ENCODE peak calls at places on chromosomes 7 and 10, in seven cellular contexts. C, M, B, A, X, T and H are unnamed samples.

GRCh38 chr7:54629771-54630170 is 87.6 kb downstream of the VSTM2A start:
- DNase-seq in X (no peak), M (no peak), A (no peak), B (no peak), C (no peak), T (no peak), H (no peak)

GRCh38 chr7:33108591-33108930 is 643 bp downstream of the RP9 start:
- DNase-seq in C (peak; percentile 34), B (peak; percentile 42), M (no peak), A (peak; percentile 11), X (no peak), T (no peak), H (no peak)

GRCh38 chr7:33721895-33722294 is 183.4 kb upstream of the BMPER start:
- DNase-seq in X (no peak), B (no peak), C (no peak), T (no peak), M (no peak), A (no peak), H (no peak)

GRCh38 chr10:31686566-31686965 is 242.1 kb downstream of the ARHGAP12 start:
- DNase-seq in T (no peak), M (no peak), A (no peak), B (no peak), X (no peak), C (no peak), H (no peak)

GRCh38 chr10:127715782-127716378 is 21.1 kb upstream of the FOXI2 start:
- DNase-seq in A (peak; percentile 15), C (no peak), M (no peak), X (peak; percentile 1), T (no peak), B (peak; percentile 32), H (no peak)

GRCh38 chr10:101042118-101042517 is 11.1 kb downstream of the SFXN3 start:
- DNase-seq in T (no peak), M (no peak), X (no peak), A (no peak), C (no peak), B (no peak), H (no peak)

GRCh38 chr10:43862756-43863155 is 214.1 kb upstream of the ZNF32 start:
- DNase-seq in X (no peak), B (peak; percentile 81), C (no peak), T (no peak), M (no peak), A (no peak), H (no peak)

GRCh38 chr7:103573479-103574058 is 127.6 kb upstream of the SLC26A5 start:
- DNase-seq in M (no peak), B (peak; percentile 27), A (peak; percentile 65), X (peak; percentile 24), C (no peak), T (no peak), H (peak; percentile 3)

GRCh38 chr7:35551682-35552081 is 143.3 kb downstream of the HERPUD2 start:
- DNase-seq in B (no peak), C (no peak), X (no peak), M (no peak), A (no peak), T (no peak), H (no peak)

DNA sequence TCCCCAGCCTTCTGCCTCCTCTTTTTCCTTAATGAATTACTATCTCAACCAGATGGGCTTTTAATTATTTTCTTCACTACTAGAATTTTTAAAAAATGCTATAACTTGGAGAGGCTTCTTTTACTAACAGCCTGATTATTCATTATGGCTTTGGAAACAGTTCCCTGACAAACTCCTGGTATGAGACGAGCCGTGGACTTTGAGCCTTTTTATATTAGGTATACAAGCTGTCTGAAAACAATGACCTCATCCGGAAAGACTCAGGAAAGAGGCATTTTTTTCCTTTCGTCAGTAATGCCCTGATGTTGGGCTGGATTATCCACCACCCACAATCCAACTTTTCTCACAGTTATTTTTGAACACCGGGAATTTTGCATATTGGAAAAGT is 26.7 kb upstream of the ABLIM1 start:
- DNase-seq in T (no peak), A (peak; percentile 51), B (peak; percentile 33), C (no peak), M (no peak), X (peak; percentile 34), H (no peak)
- H3K4me3 ChIP-seq in T (no peak overlapping the region), A (peak overlapping the region; percentile 4), B (peak overlapping the region; percentile 29), C (no peak overlapping the region), M (no peak overlapping the region), X (no peak overlapping the region), H (no peak overlapping the region)

DNA sequence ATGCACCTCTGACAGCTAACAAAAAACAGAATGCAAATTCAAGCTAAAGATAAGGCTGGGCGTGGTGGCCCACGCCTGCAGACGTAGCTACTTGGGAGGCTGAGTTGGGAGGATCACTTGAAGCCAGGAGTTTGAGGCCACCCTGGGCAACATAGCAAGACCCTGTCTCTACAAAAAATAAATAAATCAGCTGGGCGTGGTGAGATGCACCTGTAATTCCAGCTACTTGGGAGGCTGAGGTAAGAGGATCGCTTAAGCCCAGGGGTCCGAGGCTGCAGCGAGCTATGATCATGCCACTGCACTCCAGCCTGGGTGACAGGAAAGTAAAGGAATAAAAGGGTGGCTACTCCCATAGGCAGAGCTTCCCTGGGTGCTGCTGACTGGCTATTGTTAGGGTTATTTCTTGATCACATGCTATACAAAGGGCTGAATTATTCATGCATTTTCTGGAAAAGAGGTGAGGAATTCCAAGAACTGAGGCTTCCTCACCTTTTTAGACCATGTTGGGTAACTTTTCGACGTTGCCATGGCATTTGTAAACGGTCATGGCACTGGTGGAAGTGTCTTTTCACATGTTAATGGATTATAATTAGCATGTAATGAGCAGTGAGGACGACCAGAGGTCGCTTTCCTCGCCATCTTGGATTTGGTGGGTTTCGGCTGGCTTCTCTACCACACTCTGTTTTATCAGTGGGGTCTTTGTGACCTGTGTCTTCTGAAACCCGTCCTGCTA is 6.9 kb upstream of the PSMG3 start:
- DNase-seq in X (no peak), C (peak; percentile 79), M (no peak), T (no peak), B (no peak), A (no peak), H (no peak)
- H3K4me3 ChIP-seq in X (no peak overlapping the region), C (no peak overlapping the region), M (no peak overlapping the region), T (no peak overlapping the region), B (no peak overlapping the region), A (no peak overlapping the region), H (no peak overlapping the region)

GRCh38 chr7:111090834-111091233 is at the start of gene LRRN3:
- DNase-seq in C (peak; percentile 85), B (peak; percentile 72), X (no peak), A (peak; percentile 63), T (no peak), M (no peak), H (no peak)
- H3K4me3 ChIP-seq in C (peak within 1 kb of the TSS; percentile 27), B (peak within 1 kb of the TSS; percentile 61), X (peak within 1 kb of the TSS; percentile 46), A (peak within 1 kb of the TSS; percentile 80), T (peak within 1 kb of the TSS; percentile 27), M (no peak within 1 kb of the TSS), H (peak within 1 kb of the TSS; percentile 36)

GRCh38 chr7:155211761-155212160 is 85.9 kb upstream of the INSIG1 start:
- DNase-seq in X (no peak), C (no peak), T (no peak), M (no peak), B (no peak), A (no peak), H (no peak)

GRCh38 chr7:155214328-155214986 is 83.2 kb upstream of the INSIG1 start:
- DNase-seq in T (no peak), A (peak; percentile 20), C (no peak), M (no peak), X (no peak), B (no peak), H (no peak)

GRCh38 chr7:155212301-155213015 is 85.2 kb upstream of the INSIG1 start:
- DNase-seq in A (no peak), B (no peak), X (no peak), C (no peak), M (no peak), T (no peak), H (no peak)

GRCh38 chr7:155213955-155214327 is 83.7 kb upstream of the INSIG1 start:
- DNase-seq in M (no peak), T (no peak), B (no peak), X (no peak), C (no peak), A (no peak), H (no peak)

GRCh38 chr7:155213385-155213784 is 84.3 kb upstream of the INSIG1 start:
- DNase-seq in A (peak; percentile 36), C (no peak), X (no peak), T (no peak), B (no peak), M (no peak), H (no peak)
- H3K4me3 ChIP-seq in A (no peak overlapping the region), C (no peak overlapping the region), X (no peak overlapping the region), T (no peak overlapping the region), B (no peak overlapping the region), M (no peak overlapping the region), H (no peak overlapping the region)

DNA sequence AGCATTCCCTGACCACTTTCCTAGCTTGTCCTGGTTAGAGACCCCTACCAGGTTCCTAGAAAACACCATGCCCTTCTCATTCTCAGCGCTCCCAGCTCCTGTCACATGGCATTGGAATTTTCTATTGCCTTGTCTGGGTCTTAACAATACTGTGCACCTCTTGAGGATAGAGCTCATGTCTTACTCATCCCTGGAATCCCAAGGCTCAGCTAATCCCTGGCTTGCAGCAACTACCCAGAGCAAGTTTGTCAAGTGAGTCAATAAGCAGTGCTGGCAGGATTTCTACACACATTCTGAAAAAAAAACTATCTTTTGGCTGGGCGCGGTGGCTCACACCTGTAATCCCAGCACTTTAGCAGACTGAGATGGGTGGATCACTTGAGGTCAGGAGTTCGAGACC is 11.7 kb upstream of the PRDX3 start:
- DNase-seq in A (peak; percentile 84), X (peak; percentile 89), B (no peak), M (no peak), C (no peak), T (no peak), H (peak; percentile 87)
- H3K4me3 ChIP-seq in A (no peak overlapping the region), X (no peak overlapping the region), B (no peak overlapping the region), M (no peak overlapping the region), C (no peak overlapping the region), T (no peak overlapping the region), H (no peak overlapping the region)

DNA sequence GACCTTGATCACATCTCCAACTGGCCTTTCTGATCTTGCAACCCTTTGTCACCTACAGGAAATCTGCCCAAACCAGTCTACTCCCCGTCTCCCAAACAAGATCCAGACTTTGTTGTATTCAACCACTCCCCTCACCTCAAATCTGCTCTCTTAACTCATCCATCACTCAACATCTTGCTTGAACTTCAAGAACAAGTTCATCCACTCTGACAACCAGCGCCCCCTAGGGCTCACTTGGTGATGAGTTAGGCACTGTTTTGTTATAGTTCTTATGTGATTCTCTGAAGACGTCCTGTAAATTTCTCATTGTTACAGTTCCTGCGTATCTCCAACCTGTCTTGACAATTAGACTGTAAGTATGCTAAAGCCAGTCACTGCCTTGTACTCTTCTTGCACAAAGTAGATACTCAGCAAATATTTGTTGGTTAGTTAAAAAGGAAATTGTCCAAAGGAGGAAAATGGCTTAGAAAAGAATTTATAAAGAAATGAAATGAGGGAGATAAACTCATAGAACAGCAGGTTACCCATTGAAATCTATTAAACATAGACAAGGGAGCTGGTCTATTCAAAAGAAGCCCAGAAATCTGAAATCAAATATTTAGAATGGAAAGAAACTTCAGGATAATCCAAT is 5.3 kb downstream of the FRMD4A start:
- DNase-seq in X (no peak), C (peak; percentile 3), B (no peak), A (peak; percentile 28), T (peak; percentile 67), M (peak; percentile 41), H (no peak)
- H3K4me3 ChIP-seq in X (no peak overlapping the region), C (no peak overlapping the region), B (no peak overlapping the region), A (no peak overlapping the region), T (no peak overlapping the region), M (no peak overlapping the region), H (no peak overlapping the region)

GRCh38 chr7:2110586-2111396 is 122.0 kb downstream of the MAD1L1 start:
- DNase-seq in A (peak; percentile 39), M (no peak), B (no peak), X (no peak), T (peak; percentile 31), C (no peak), H (no peak)
- H3K4me3 ChIP-seq in A (no peak overlapping the region), M (no peak overlapping the region), B (no peak overlapping the region), X (no peak overlapping the region), T (no peak overlapping the region), C (no peak overlapping the region), H (no peak overlapping the region)